ENCODE peak calls at places on chromosomes 6 and 20, in seven cellular contexts. W is gastrocnemius medialis, F is suprapubic skin, M is uterus, L is heart left ventricle, C is breast epithelium, U is ovary. P is an unnamed sample. For H3K36me3, the result is how much of the 10 kb centered on the place peaks cover.

GRCh38 chr20:46307139-46307998 is 929 bp downstream of the CDH22 start:
- DNase-seq in U (peak), M (peak), F (peak), C (no peak), W (peak), L (peak), P (no peak)

GRCh38 chr6:84681693-84682326 is 82.6 kb downstream of the TBX18 start:
- DNase-seq in F (no peak), W (no peak), U (no peak), M (no peak), L (no peak), C (no peak), P (no peak)

GRCh38 chr6:66896415-66896814 is 1189.4 kb upstream of the EYS start:
- DNase-seq in U (no peak), W (no peak), F (no peak), M (no peak), L (no peak), C (no peak), P (no peak)

GRCh38 chr6:70375882-70376281 is 37.4 kb upstream of the FAM135A start:
- DNase-seq in C (no peak), W (no peak), F (no peak), U (no peak), L (no peak), M (no peak), P (no peak)

GRCh38 chr20:39849664-39850063 is 839.4 kb downstream of the MAFB start:
- DNase-seq in L (peak), F (peak), U (peak), C (peak), M (peak), W (peak), P (peak)

GRCh38 chr20:32241807-32242206 is 34.1 kb downstream of the POFUT1 start:
- DNase-seq in W (no peak), U (no peak), M (no peak), F (no peak), L (no peak), C (no peak), P (no peak)

GRCh38 chr6:159875194-159875593 is 15.6 kb upstream of the MAS1 start:
- DNase-seq in W (no peak), C (no peak), U (no peak), F (no peak), L (no peak), M (no peak), P (no peak)

GRCh38 chr6:35363293-35363750 is 21.0 kb downstream of the PPARD start:
- DNase-seq in U (peak), M (no peak), F (no peak), C (no peak), L (no peak), W (peak), P (no peak)

GRCh38 chr6:7106752-7107577 is 796 bp upstream of the RREB1 start:
- DNase-seq in W (no peak), F (peak), L (peak), C (no peak), M (peak), U (peak), P (no peak)

GRCh38 chr6:127342946-127343752 is at the start of gene ECHDC1:
- DNase-seq in C (peak), M (peak), W (peak), U (peak), L (peak), F (peak), P (peak)
- TF ChIP-seq POLR2A in C (no peak), M (no peak), W (peak), U (no peak), L (no peak), F (no peak), P (no peak)

GRCh38 chr6:132210886-132211563 is 190.2 kb downstream of the MOXD1 start:
- DNase-seq in W (no peak), C (no peak), L (no peak), M (no peak), F (no peak), U (no peak), P (no peak)

GRCh38 chr6:132215805-132216204 is 185.5 kb downstream of the MOXD1 start:
- DNase-seq in U (no peak), C (no peak), F (no peak), M (no peak), L (no peak), W (no peak), P (no peak)

GRCh38 chr6:132214716-132215115 is 186.6 kb downstream of the MOXD1 start:
- DNase-seq in L (no peak), U (no peak), W (no peak), M (no peak), F (no peak), C (no peak), P (no peak)

GRCh38 chr6:132213191-132213590 is 188.1 kb downstream of the MOXD1 start:
- DNase-seq in F (no peak), L (no peak), U (no peak), W (no peak), M (no peak), C (no peak), P (no peak)

DNA sequence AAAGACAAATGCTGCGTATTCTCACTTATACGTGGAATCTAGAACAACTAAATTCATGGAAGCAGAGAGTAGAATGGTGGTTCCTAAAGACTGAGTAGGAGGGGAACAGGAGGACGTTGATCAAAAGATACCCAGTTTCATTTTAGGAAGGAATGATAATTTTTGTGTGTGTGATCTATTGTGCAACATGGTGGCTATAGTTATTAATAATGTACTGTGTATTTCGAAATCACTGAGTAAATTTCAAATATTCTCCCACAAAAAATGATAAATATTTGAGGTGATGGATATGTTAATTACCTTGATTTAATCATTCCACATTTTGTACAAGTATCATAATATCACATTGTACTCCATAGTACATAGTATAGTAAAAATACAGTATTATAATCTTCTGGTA is 187.5 kb downstream of the MOXD1 start:
- DNase-seq in U (no peak), L (no peak), C (no peak), F (no peak), M (no peak), W (no peak), P (no peak)
- H3K36me3 ChIP-seq in U (under half), L (under half), C (under half), F (under half), M (under half), W (under half), P (under half)

GRCh38 chr20:50224052-50224451 is 33.4 kb downstream of the CEBPB start:
- DNase-seq in W (no peak), F (no peak), U (no peak), C (no peak), M (no peak), L (no peak), P (no peak)

GRCh38 chr20:50223321-50223995 is 32.8 kb downstream of the CEBPB start:
- DNase-seq in F (no peak), M (no peak), C (no peak), U (no peak), L (no peak), W (no peak), P (no peak)

GRCh38 chr20:50222568-50223320 is 32.1 kb downstream of the CEBPB start:
- DNase-seq in C (no peak), M (no peak), L (no peak), W (no peak), F (no peak), U (no peak), P (no peak)

GRCh38 chr20:50226093-50226974 is 35.7 kb downstream of the CEBPB start:
- DNase-seq in U (peak), C (no peak), F (peak), M (peak), L (no peak), W (peak), P (peak)

DNA sequence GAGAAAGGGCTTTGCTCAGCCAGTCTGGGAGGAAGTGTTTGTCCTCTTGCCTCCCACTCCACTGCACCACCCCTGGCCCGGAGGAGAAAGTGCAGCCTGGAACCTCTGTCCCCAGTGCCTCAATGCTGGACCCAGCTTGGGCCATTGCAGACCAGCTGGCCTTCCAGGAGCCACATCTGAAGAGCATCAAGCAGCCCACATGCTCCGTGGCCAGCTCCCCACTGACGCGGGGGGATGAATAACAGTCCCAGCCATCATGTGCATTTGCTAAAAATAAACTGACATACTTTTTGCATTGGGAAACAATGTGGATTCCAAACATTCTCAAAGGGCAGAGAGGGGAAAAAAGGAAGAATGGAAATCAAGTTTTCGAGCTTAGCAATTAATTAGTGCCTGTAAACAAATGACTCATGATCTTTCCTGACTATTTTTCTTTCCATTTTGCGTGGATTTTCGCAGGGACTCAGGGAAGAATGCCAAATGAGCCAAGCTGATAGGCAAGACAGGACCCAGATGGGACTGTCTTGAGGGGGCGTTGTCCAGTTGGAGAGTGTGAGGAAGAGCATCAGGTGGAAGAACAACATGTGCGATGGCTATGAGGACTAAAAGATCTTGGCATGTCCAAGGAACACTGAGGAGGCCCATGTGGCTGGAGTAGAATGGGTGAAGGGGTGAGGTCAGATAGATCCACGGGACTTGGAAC is 34.1 kb downstream of the CEBPB start:
- DNase-seq in U (peak), W (peak), C (no peak), F (peak), L (peak), M (peak), P (peak)
- H3K27ac ChIP-seq in U (peak), W (peak), C (peak), F (peak), L (peak), M (peak), P (peak)

GRCh38 chr6:166008441-166009369 is 158.9 kb downstream of the TBXT start:
- DNase-seq in W (no peak), M (peak), U (peak), C (no peak), L (peak), F (no peak), P (no peak)
- TF ChIP-seq POLR2A in W (no peak), M (no peak), U (no peak), C (no peak), L (no peak), F (no peak), P (no peak)

GRCh38 chr20:34281177-34281576 is 22.0 kb downstream of the AHCY start:
- DNase-seq in L (no peak), U (no peak), C (no peak), M (no peak), W (no peak), F (no peak), P (no peak)
- H3K36me3 ChIP-seq in L (under half), U (under half), C (under half), M (under half), W (half or more), F (half or more), P (under half)

GRCh38 chr20:61353261-61353995 is 101.4 kb downstream of the CDH4 start:
- DNase-seq in M (no peak), U (no peak), F (no peak), W (no peak), C (no peak), L (no peak), P (no peak)

GRCh38 chr20:61353996-61354390 is 101.9 kb downstream of the CDH4 start:
- DNase-seq in U (no peak), F (no peak), M (no peak), C (no peak), W (no peak), L (no peak), P (no peak)

GRCh38 chr20:61350500-61351250 is 98.6 kb downstream of the CDH4 start:
- DNase-seq in L (no peak), C (no peak), U (no peak), M (no peak), W (no peak), F (no peak), P (no peak)

GRCh38 chr20:61354501-61354900 is 102.4 kb downstream of the CDH4 start:
- DNase-seq in M (no peak), U (no peak), C (no peak), L (no peak), F (no peak), W (no peak), P (no peak)

GRCh38 chr20:61352381-61353260 is 100.6 kb downstream of the CDH4 start:
- DNase-seq in L (no peak), U (no peak), M (no peak), F (no peak), W (no peak), C (no peak), P (no peak)
- H3K27ac ChIP-seq in L (no peak), U (no peak), M (no peak), F (no peak), W (no peak), C (no peak), P (no peak)

GRCh38 chr6:17703256-17703694 is 3.5 kb downstream of the NUP153 start:
- DNase-seq in F (no peak), C (no peak), M (peak), L (no peak), U (no peak), W (no peak), P (no peak)
- TF ChIP-seq POLR2A in F (no peak), C (no peak), M (no peak), L (no peak), U (no peak), W (no peak), P (no peak)

GRCh38 chr20:53580376-53581111 is 13.1 kb downstream of the ZNF217 start:
- DNase-seq in M (no peak), U (no peak), W (no peak), L (no peak), C (peak), F (peak), P (no peak)
- H3K36me3 ChIP-seq in M (under half), U (under half), W (under half), L (under half), C (under half), F (under half), P (under half)

P was measured in tibial nerve.